ENCODE peak calls at places on chromosomes 13 and 19, in seven cellular contexts. One of them, this sample, is unnamed.

GRCh38 chr19:38977445-38978314 is 2.1 kb upstream of the FBXO17 start:
- DNase-seq in stimulated activated CD8-positive, alpha-beta memory T cell treated with anti-CD3 and anti-CD28 coated beads, Interleukin-7, amount 100 ng/mL, for 24 hours: peak; percentile 5
- DNase-seq in neuronal stem cell: no peak
- DNase-seq in fibroblast of pulmonary artery: no peak
- DNase-seq in activated CD4-positive, CD25-positive, alpha-beta regulatory T cell treated with anti-CD3 and anti-CD28 coated beads, Interleukin-2, amount 50 U/mL, for 16 hours: no peak
- DNase-seq in H9: no peak
- DNase-seq in mesothelial cell of epicardium: no peak
- DNase-seq in this sample: peak; percentile 75

GRCh38 chr13:24218977-24219376 is 58.5 kb downstream of the SPATA13 start:
- DNase-seq in neuronal stem cell: no peak
- DNase-seq in activated CD4-positive, CD25-positive, alpha-beta regulatory T cell treated with anti-CD3 and anti-CD28 coated beads, Interleukin-2, amount 50 U/mL, for 16 hours: no peak
- DNase-seq in H9: no peak
- DNase-seq in fibroblast of pulmonary artery: peak; percentile 37
- DNase-seq in stimulated activated CD8-positive, alpha-beta memory T cell treated with anti-CD3 and anti-CD28 coated beads, Interleukin-7, amount 100 ng/mL, for 24 hours: no peak
- DNase-seq in mesothelial cell of epicardium: no peak
- DNase-seq in this sample: no peak

GRCh38 chr19:3282564-3282963 is 58.1 kb downstream of the CELF5 start:
- DNase-seq in neuronal stem cell: no peak
- DNase-seq in stimulated activated CD8-positive, alpha-beta memory T cell treated with anti-CD3 and anti-CD28 coated beads, Interleukin-7, amount 100 ng/mL, for 24 hours: no peak
- DNase-seq in mesothelial cell of epicardium: no peak
- DNase-seq in H9: no peak
- DNase-seq in activated CD4-positive, CD25-positive, alpha-beta regulatory T cell treated with anti-CD3 and anti-CD28 coated beads, Interleukin-2, amount 50 U/mL, for 16 hours: no peak
- DNase-seq in fibroblast of pulmonary artery: no peak
- DNase-seq in this sample: no peak

GRCh38 chr19:47778954-47779351 is 450 bp downstream of the SELENOW start:
- DNase-seq in mesothelial cell of epicardium: no peak
- DNase-seq in neuronal stem cell: no peak
- DNase-seq in activated CD4-positive, CD25-positive, alpha-beta regulatory T cell treated with anti-CD3 and anti-CD28 coated beads, Interleukin-2, amount 50 U/mL, for 16 hours: no peak
- DNase-seq in fibroblast of pulmonary artery: no peak
- DNase-seq in stimulated activated CD8-positive, alpha-beta memory T cell treated with anti-CD3 and anti-CD28 coated beads, Interleukin-7, amount 100 ng/mL, for 24 hours: no peak
- DNase-seq in H9: no peak
- DNase-seq in this sample: no peak

GRCh38 chr13:48437381-48437780 is 24.5 kb upstream of the LPAR6 start:
- DNase-seq in H9: no peak
- DNase-seq in stimulated activated CD8-positive, alpha-beta memory T cell treated with anti-CD3 and anti-CD28 coated beads, Interleukin-7, amount 100 ng/mL, for 24 hours: no peak
- DNase-seq in fibroblast of pulmonary artery: peak; percentile 88
- DNase-seq in mesothelial cell of epicardium: peak; percentile 76
- DNase-seq in neuronal stem cell: no peak
- DNase-seq in activated CD4-positive, CD25-positive, alpha-beta regulatory T cell treated with anti-CD3 and anti-CD28 coated beads, Interleukin-2, amount 50 U/mL, for 16 hours: no peak
- DNase-seq in this sample: no peak

GRCh38 chr13:29901714-29902631 is 51.6 kb upstream of the UBL3 start:
- DNase-seq in H9: no peak
- DNase-seq in neuronal stem cell: no peak
- DNase-seq in stimulated activated CD8-positive, alpha-beta memory T cell treated with anti-CD3 and anti-CD28 coated beads, Interleukin-7, amount 100 ng/mL, for 24 hours: no peak
- DNase-seq in activated CD4-positive, CD25-positive, alpha-beta regulatory T cell treated with anti-CD3 and anti-CD28 coated beads, Interleukin-2, amount 50 U/mL, for 16 hours: no peak
- DNase-seq in fibroblast of pulmonary artery: peak; percentile 96
- DNase-seq in mesothelial cell of epicardium: peak; percentile 58
- DNase-seq in this sample: no peak

GRCh38 chr13:44744880-44745633 is 168.9 kb upstream of the TSC22D1 start:
- DNase-seq in mesothelial cell of epicardium: no peak
- DNase-seq in neuronal stem cell: no peak
- DNase-seq in activated CD4-positive, CD25-positive, alpha-beta regulatory T cell treated with anti-CD3 and anti-CD28 coated beads, Interleukin-2, amount 50 U/mL, for 16 hours: no peak
- DNase-seq in fibroblast of pulmonary artery: no peak
- DNase-seq in H9: no peak
- DNase-seq in stimulated activated CD8-positive, alpha-beta memory T cell treated with anti-CD3 and anti-CD28 coated beads, Interleukin-7, amount 100 ng/mL, for 24 hours: no peak
- DNase-seq in this sample: no peak

GRCh38 chr19:6739390-6739883 is at the start of gene TRIP10:
- DNase-seq in activated CD4-positive, CD25-positive, alpha-beta regulatory T cell treated with anti-CD3 and anti-CD28 coated beads, Interleukin-2, amount 50 U/mL, for 16 hours: peak; percentile 69
- DNase-seq in stimulated activated CD8-positive, alpha-beta memory T cell treated with anti-CD3 and anti-CD28 coated beads, Interleukin-7, amount 100 ng/mL, for 24 hours: peak; percentile 50
- DNase-seq in H9: peak; percentile 78
- DNase-seq in fibroblast of pulmonary artery: peak; percentile 83
- DNase-seq in neuronal stem cell: peak; percentile 79
- DNase-seq in mesothelial cell of epicardium: peak; percentile 84
- DNase-seq in this sample: peak; percentile 59

GRCh38 chr13:108427355-108427754 is 157.8 kb downstream of the TNFSF13B start:
- DNase-seq in neuronal stem cell: no peak
- DNase-seq in fibroblast of pulmonary artery: no peak
- DNase-seq in mesothelial cell of epicardium: no peak
- DNase-seq in activated CD4-positive, CD25-positive, alpha-beta regulatory T cell treated with anti-CD3 and anti-CD28 coated beads, Interleukin-2, amount 50 U/mL, for 16 hours: no peak
- DNase-seq in H9: no peak
- DNase-seq in stimulated activated CD8-positive, alpha-beta memory T cell treated with anti-CD3 and anti-CD28 coated beads, Interleukin-7, amount 100 ng/mL, for 24 hours: no peak
- DNase-seq in this sample: no peak

GRCh38 chr13:27432612-27433210 is 8.3 kb downstream of the GTF3A start:
- DNase-seq in activated CD4-positive, CD25-positive, alpha-beta regulatory T cell treated with anti-CD3 and anti-CD28 coated beads, Interleukin-2, amount 50 U/mL, for 16 hours: no peak
- DNase-seq in H9: no peak
- DNase-seq in stimulated activated CD8-positive, alpha-beta memory T cell treated with anti-CD3 and anti-CD28 coated beads, Interleukin-7, amount 100 ng/mL, for 24 hours: no peak
- DNase-seq in neuronal stem cell: no peak
- DNase-seq in fibroblast of pulmonary artery: no peak
- DNase-seq in mesothelial cell of epicardium: no peak
- DNase-seq in this sample: no peak

GRCh38 chr13:97224544-97225324 is 2.6 kb downstream of the MBNL2 start:
- DNase-seq in mesothelial cell of epicardium: no peak
- DNase-seq in fibroblast of pulmonary artery: peak; percentile 76
- DNase-seq in stimulated activated CD8-positive, alpha-beta memory T cell treated with anti-CD3 and anti-CD28 coated beads, Interleukin-7, amount 100 ng/mL, for 24 hours: no peak
- DNase-seq in neuronal stem cell: no peak
- DNase-seq in activated CD4-positive, CD25-positive, alpha-beta regulatory T cell treated with anti-CD3 and anti-CD28 coated beads, Interleukin-2, amount 50 U/mL, for 16 hours: no peak
- DNase-seq in H9: no peak
- DNase-seq in this sample: no peak

GRCh38 chr19:57280165-57280912 is at the start of gene ZNF460:
- DNase-seq in H9: peak; percentile 97
- DNase-seq in activated CD4-positive, CD25-positive, alpha-beta regulatory T cell treated with anti-CD3 and anti-CD28 coated beads, Interleukin-2, amount 50 U/mL, for 16 hours: peak; percentile 91
- DNase-seq in neuronal stem cell: peak; percentile 98
- DNase-seq in mesothelial cell of epicardium: peak; percentile 97
- DNase-seq in stimulated activated CD8-positive, alpha-beta memory T cell treated with anti-CD3 and anti-CD28 coated beads, Interleukin-7, amount 100 ng/mL, for 24 hours: peak; percentile 96
- DNase-seq in fibroblast of pulmonary artery: peak; percentile 98
- DNase-seq in this sample: peak; percentile 95

GRCh38 chr13:78325585-78325984 is 277.8 kb downstream of the POU4F1 start:
- DNase-seq in stimulated activated CD8-positive, alpha-beta memory T cell treated with anti-CD3 and anti-CD28 coated beads, Interleukin-7, amount 100 ng/mL, for 24 hours: no peak
- DNase-seq in fibroblast of pulmonary artery: no peak
- DNase-seq in H9: no peak
- DNase-seq in mesothelial cell of epicardium: no peak
- DNase-seq in neuronal stem cell: no peak
- DNase-seq in activated CD4-positive, CD25-positive, alpha-beta regulatory T cell treated with anti-CD3 and anti-CD28 coated beads, Interleukin-2, amount 50 U/mL, for 16 hours: no peak
- DNase-seq in this sample: no peak

GRCh38 chr13:111972261-111972780 is 94.6 kb upstream of the SOX1 start:
- DNase-seq in activated CD4-positive, CD25-positive, alpha-beta regulatory T cell treated with anti-CD3 and anti-CD28 coated beads, Interleukin-2, amount 50 U/mL, for 16 hours: no peak
- DNase-seq in neuronal stem cell: no peak
- DNase-seq in fibroblast of pulmonary artery: no peak
- DNase-seq in mesothelial cell of epicardium: no peak
- DNase-seq in H9: peak; percentile 42
- DNase-seq in stimulated activated CD8-positive, alpha-beta memory T cell treated with anti-CD3 and anti-CD28 coated beads, Interleukin-7, amount 100 ng/mL, for 24 hours: no peak
- DNase-seq in this sample: no peak

GRCh38 chr19:14006766-14007562 is 844 bp upstream of the RFX1 start:
- DNase-seq in fibroblast of pulmonary artery: no peak
- DNase-seq in mesothelial cell of epicardium: peak; percentile 93
- DNase-seq in activated CD4-positive, CD25-positive, alpha-beta regulatory T cell treated with anti-CD3 and anti-CD28 coated beads, Interleukin-2, amount 50 U/mL, for 16 hours: no peak
- DNase-seq in stimulated activated CD8-positive, alpha-beta memory T cell treated with anti-CD3 and anti-CD28 coated beads, Interleukin-7, amount 100 ng/mL, for 24 hours: no peak
- DNase-seq in H9: peak; percentile 54
- DNase-seq in neuronal stem cell: no peak
- DNase-seq in this sample: peak; percentile 59

GRCh38 chr13:23754506-23754905 is 134.7 kb downstream of the MIPEP start:
- DNase-seq in stimulated activated CD8-positive, alpha-beta memory T cell treated with anti-CD3 and anti-CD28 coated beads, Interleukin-7, amount 100 ng/mL, for 24 hours: no peak
- DNase-seq in activated CD4-positive, CD25-positive, alpha-beta regulatory T cell treated with anti-CD3 and anti-CD28 coated beads, Interleukin-2, amount 50 U/mL, for 16 hours: no peak
- DNase-seq in neuronal stem cell: no peak
- DNase-seq in fibroblast of pulmonary artery: no peak
- DNase-seq in H9: no peak
- DNase-seq in mesothelial cell of epicardium: no peak
- DNase-seq in this sample: no peak

GRCh38 chr13:51532736-51533197 is 51.5 kb upstream of the WDFY2 start:
- DNase-seq in activated CD4-positive, CD25-positive, alpha-beta regulatory T cell treated with anti-CD3 and anti-CD28 coated beads, Interleukin-2, amount 50 U/mL, for 16 hours: no peak
- DNase-seq in fibroblast of pulmonary artery: no peak
- DNase-seq in neuronal stem cell: no peak
- DNase-seq in mesothelial cell of epicardium: no peak
- DNase-seq in H9: no peak
- DNase-seq in stimulated activated CD8-positive, alpha-beta memory T cell treated with anti-CD3 and anti-CD28 coated beads, Interleukin-7, amount 100 ng/mL, for 24 hours: no peak
- DNase-seq in this sample: no peak

GRCh38 chr13:111384441-111385181 is 64.2 kb downstream of the TEX29 start:
- DNase-seq in fibroblast of pulmonary artery: no peak
- DNase-seq in H9: peak; percentile 14
- DNase-seq in stimulated activated CD8-positive, alpha-beta memory T cell treated with anti-CD3 and anti-CD28 coated beads, Interleukin-7, amount 100 ng/mL, for 24 hours: no peak
- DNase-seq in activated CD4-positive, CD25-positive, alpha-beta regulatory T cell treated with anti-CD3 and anti-CD28 coated beads, Interleukin-2, amount 50 U/mL, for 16 hours: no peak
- DNase-seq in mesothelial cell of epicardium: peak; percentile 5
- DNase-seq in neuronal stem cell: no peak
- DNase-seq in this sample: no peak

GRCh38 chr19:57302727-57303401 is 17.4 kb upstream of the ZNF543 start:
- DNase-seq in activated CD4-positive, CD25-positive, alpha-beta regulatory T cell treated with anti-CD3 and anti-CD28 coated beads, Interleukin-2, amount 50 U/mL, for 16 hours: no peak
- DNase-seq in H9: no peak
- DNase-seq in mesothelial cell of epicardium: no peak
- DNase-seq in stimulated activated CD8-positive, alpha-beta memory T cell treated with anti-CD3 and anti-CD28 coated beads, Interleukin-7, amount 100 ng/mL, for 24 hours: no peak
- DNase-seq in fibroblast of pulmonary artery: no peak
- DNase-seq in neuronal stem cell: no peak
- DNase-seq in this sample: no peak

GRCh38 chr19:4375164-4375619 is 25.2 kb downstream of the SH3GL1 start:
- DNase-seq in neuronal stem cell: no peak
- DNase-seq in stimulated activated CD8-positive, alpha-beta memory T cell treated with anti-CD3 and anti-CD28 coated beads, Interleukin-7, amount 100 ng/mL, for 24 hours: no peak
- DNase-seq in fibroblast of pulmonary artery: no peak
- DNase-seq in H9: peak; percentile 88
- DNase-seq in mesothelial cell of epicardium: peak; percentile 79
- DNase-seq in activated CD4-positive, CD25-positive, alpha-beta regulatory T cell treated with anti-CD3 and anti-CD28 coated beads, Interleukin-2, amount 50 U/mL, for 16 hours: no peak
- DNase-seq in this sample: no peak

GRCh38 chr19:57334191-57334590 is 13.9 kb downstream of the ZNF543 start:
- DNase-seq in fibroblast of pulmonary artery: peak; percentile 26
- DNase-seq in H9: no peak
- DNase-seq in stimulated activated CD8-positive, alpha-beta memory T cell treated with anti-CD3 and anti-CD28 coated beads, Interleukin-7, amount 100 ng/mL, for 24 hours: no peak
- DNase-seq in neuronal stem cell: no peak
- DNase-seq in mesothelial cell of epicardium: no peak
- DNase-seq in activated CD4-positive, CD25-positive, alpha-beta regulatory T cell treated with anti-CD3 and anti-CD28 coated beads, Interleukin-2, amount 50 U/mL, for 16 hours: no peak
- DNase-seq in this sample: no peak

GRCh38 chr19:5880604-5881078 is 10.3 kb upstream of the FUT5 start:
- DNase-seq in mesothelial cell of epicardium: no peak
- DNase-seq in fibroblast of pulmonary artery: peak; percentile 60
- DNase-seq in stimulated activated CD8-positive, alpha-beta memory T cell treated with anti-CD3 and anti-CD28 coated beads, Interleukin-7, amount 100 ng/mL, for 24 hours: no peak
- DNase-seq in H9: no peak
- DNase-seq in neuronal stem cell: no peak
- DNase-seq in activated CD4-positive, CD25-positive, alpha-beta regulatory T cell treated with anti-CD3 and anti-CD28 coated beads, Interleukin-2, amount 50 U/mL, for 16 hours: no peak
- DNase-seq in this sample: no peak

GRCh38 chr19:48507911-48508439 is 3.7 kb downstream of the LMTK3 start:
- DNase-seq in H9: no peak
- DNase-seq in stimulated activated CD8-positive, alpha-beta memory T cell treated with anti-CD3 and anti-CD28 coated beads, Interleukin-7, amount 100 ng/mL, for 24 hours: no peak
- DNase-seq in activated CD4-positive, CD25-positive, alpha-beta regulatory T cell treated with anti-CD3 and anti-CD28 coated beads, Interleukin-2, amount 50 U/mL, for 16 hours: no peak
- DNase-seq in neuronal stem cell: no peak
- DNase-seq in mesothelial cell of epicardium: no peak
- DNase-seq in fibroblast of pulmonary artery: no peak
- DNase-seq in this sample: no peak

GRCh38 chr13:73924607-73925006 is 209.6 kb downstream of the KLF12 start:
- DNase-seq in mesothelial cell of epicardium: no peak
- DNase-seq in fibroblast of pulmonary artery: no peak
- DNase-seq in activated CD4-positive, CD25-positive, alpha-beta regulatory T cell treated with anti-CD3 and anti-CD28 coated beads, Interleukin-2, amount 50 U/mL, for 16 hours: no peak
- DNase-seq in H9: no peak
- DNase-seq in neuronal stem cell: no peak
- DNase-seq in stimulated activated CD8-positive, alpha-beta memory T cell treated with anti-CD3 and anti-CD28 coated beads, Interleukin-7, amount 100 ng/mL, for 24 hours: no peak
- DNase-seq in this sample: no peak

GRCh38 chr13:29922281-29922821 is 71.9 kb upstream of the UBL3 start:
- DNase-seq in neuronal stem cell: no peak
- DNase-seq in H9: no peak
- DNase-seq in mesothelial cell of epicardium: no peak
- DNase-seq in fibroblast of pulmonary artery: peak; percentile 20
- DNase-seq in stimulated activated CD8-positive, alpha-beta memory T cell treated with anti-CD3 and anti-CD28 coated beads, Interleukin-7, amount 100 ng/mL, for 24 hours: no peak
- DNase-seq in activated CD4-positive, CD25-positive, alpha-beta regulatory T cell treated with anti-CD3 and anti-CD28 coated beads, Interleukin-2, amount 50 U/mL, for 16 hours: no peak
- DNase-seq in this sample: no peak

GRCh38 chr19:15216363-15216762 is 15.6 kb upstream of the NOTCH3 start:
- DNase-seq in stimulated activated CD8-positive, alpha-beta memory T cell treated with anti-CD3 and anti-CD28 coated beads, Interleukin-7, amount 100 ng/mL, for 24 hours: no peak
- DNase-seq in H9: no peak
- DNase-seq in neuronal stem cell: no peak
- DNase-seq in activated CD4-positive, CD25-positive, alpha-beta regulatory T cell treated with anti-CD3 and anti-CD28 coated beads, Interleukin-2, amount 50 U/mL, for 16 hours: no peak
- DNase-seq in fibroblast of pulmonary artery: no peak
- DNase-seq in mesothelial cell of epicardium: no peak
- DNase-seq in this sample: no peak

GRCh38 chr13:57314897-57315520 is 148.0 kb downstream of the PRR20E start:
- DNase-seq in H9: no peak
- DNase-seq in activated CD4-positive, CD25-positive, alpha-beta regulatory T cell treated with anti-CD3 and anti-CD28 coated beads, Interleukin-2, amount 50 U/mL, for 16 hours: no peak
- DNase-seq in fibroblast of pulmonary artery: no peak
- DNase-seq in stimulated activated CD8-positive, alpha-beta memory T cell treated with anti-CD3 and anti-CD28 coated beads, Interleukin-7, amount 100 ng/mL, for 24 hours: no peak
- DNase-seq in neuronal stem cell: peak; percentile 27
- DNase-seq in mesothelial cell of epicardium: no peak
- DNase-seq in this sample: no peak

GRCh38 chr13:99859178-99860177 is 112.1 kb downstream of the ZIC5 start:
- DNase-seq in activated CD4-positive, CD25-positive, alpha-beta regulatory T cell treated with anti-CD3 and anti-CD28 coated beads, Interleukin-2, amount 50 U/mL, for 16 hours: no peak
- DNase-seq in fibroblast of pulmonary artery: no peak
- DNase-seq in H9: no peak
- DNase-seq in stimulated activated CD8-positive, alpha-beta memory T cell treated with anti-CD3 and anti-CD28 coated beads, Interleukin-7, amount 100 ng/mL, for 24 hours: peak; percentile 44
- DNase-seq in mesothelial cell of epicardium: no peak
- DNase-seq in neuronal stem cell: no peak
- DNase-seq in this sample: no peak

GRCh38 chr13:92913840-92914239 is 312.8 kb upstream of the GPC6 start:
- DNase-seq in H9: no peak
- DNase-seq in stimulated activated CD8-positive, alpha-beta memory T cell treated with anti-CD3 and anti-CD28 coated beads, Interleukin-7, amount 100 ng/mL, for 24 hours: no peak
- DNase-seq in neuronal stem cell: no peak
- DNase-seq in mesothelial cell of epicardium: no peak
- DNase-seq in fibroblast of pulmonary artery: no peak
- DNase-seq in activated CD4-positive, CD25-positive, alpha-beta regulatory T cell treated with anti-CD3 and anti-CD28 coated beads, Interleukin-2, amount 50 U/mL, for 16 hours: no peak
- DNase-seq in this sample: no peak

GRCh38 chr13:23430664-23431063 is 2.8 kb downstream of the SACS start:
- DNase-seq in stimulated activated CD8-positive, alpha-beta memory T cell treated with anti-CD3 and anti-CD28 coated beads, Interleukin-7, amount 100 ng/mL, for 24 hours: no peak
- DNase-seq in mesothelial cell of epicardium: no peak
- DNase-seq in fibroblast of pulmonary artery: no peak
- DNase-seq in activated CD4-positive, CD25-positive, alpha-beta regulatory T cell treated with anti-CD3 and anti-CD28 coated beads, Interleukin-2, amount 50 U/mL, for 16 hours: no peak
- DNase-seq in neuronal stem cell: no peak
- DNase-seq in H9: no peak
- DNase-seq in this sample: no peak

GRCh38 chr13:24176351-24177101 is 16.0 kb downstream of the SPATA13 start:
- DNase-seq in stimulated activated CD8-positive, alpha-beta memory T cell treated with anti-CD3 and anti-CD28 coated beads, Interleukin-7, amount 100 ng/mL, for 24 hours: no peak
- DNase-seq in fibroblast of pulmonary artery: peak; percentile 16
- DNase-seq in mesothelial cell of epicardium: no peak
- DNase-seq in H9: no peak
- DNase-seq in neuronal stem cell: no peak
- DNase-seq in activated CD4-positive, CD25-positive, alpha-beta regulatory T cell treated with anti-CD3 and anti-CD28 coated beads, Interleukin-2, amount 50 U/mL, for 16 hours: no peak
- DNase-seq in this sample: no peak

GRCh38 chr19:42501733-42502132 is 26.5 kb downstream of the CEACAM1 start:
- DNase-seq in H9: no peak
- DNase-seq in activated CD4-positive, CD25-positive, alpha-beta regulatory T cell treated with anti-CD3 and anti-CD28 coated beads, Interleukin-2, amount 50 U/mL, for 16 hours: no peak
- DNase-seq in neuronal stem cell: no peak
- DNase-seq in stimulated activated CD8-positive, alpha-beta memory T cell treated with anti-CD3 and anti-CD28 coated beads, Interleukin-7, amount 100 ng/mL, for 24 hours: no peak
- DNase-seq in fibroblast of pulmonary artery: no peak
- DNase-seq in mesothelial cell of epicardium: no peak
- DNase-seq in this sample: no peak